ENCODE peak calls at places on chromosomes 3 and 15, in five cellular contexts. K, I, B, Y and X are unnamed samples.

GRCh38 chr3:12831582-12831866 is 9.8 kb downstream of the RPL32 start:
- DNase-seq in B (no peak), I (no peak), Y (no peak), K (no peak), X (no peak)

GRCh38 chr15:98753726-98754125 is 105.4 kb downstream of the IGF1R start:
- DNase-seq in B (no peak), Y (no peak), I (no peak), K (no peak), X (no peak)

GRCh38 chr3:54822206-54822605 is 105.7 kb downstream of the LRTM1 start:
- DNase-seq in Y (no peak), I (peak), B (no peak), K (peak), X (no peak)

GRCh38 chr15:90425726-90426346 is 37.8 kb downstream of the IQGAP1 start:
- DNase-seq in Y (no peak), B (no peak), K (no peak), I (no peak), X (no peak)

GRCh38 chr3:11565932-11566331 is 77.8 kb downstream of the VGLL4 start:
- DNase-seq in Y (no peak), K (no peak), B (no peak), I (no peak), X (no peak)

GRCh38 chr3:10622456-10622855 is 117.1 kb upstream of the ATP2B2 start:
- DNase-seq in B (no peak), Y (no peak), I (no peak), K (peak), X (no peak)

GRCh38 chr15:66901336-66902100 is 163.9 kb upstream of the SMAD3 start:
- DNase-seq in Y (no peak), B (no peak), K (peak), I (no peak), X (no peak)

GRCh38 chr3:183937601-183938286 is 53.1 kb upstream of the PARL start:
- DNase-seq in Y (no peak), I (no peak), B (no peak), K (no peak), X (no peak)

GRCh38 chr3:170357920-170358854 is 672 bp downstream of the SKIL start:
- DNase-seq in K (peak), Y (peak), B (peak), I (peak), X (peak)

GRCh38 chr3:53022647-53023046 is 23.2 kb downstream of the SFMBT1 start:
- DNase-seq in B (no peak), K (no peak), I (no peak), Y (no peak), X (no peak)

GRCh38 chr15:80474751-80475295 is 70.6 kb downstream of the ARNT2 start:
- DNase-seq in Y (no peak), K (no peak), B (no peak), I (no peak), X (no peak)

GRCh38 chr3:100954990-100955389 is 38.2 kb downstream of the ABI3BP start:
- DNase-seq in B (no peak), I (no peak), Y (no peak), K (peak), X (no peak)

GRCh38 chr15:88015228-88015860 is 241.2 kb downstream of the NTRK3 start:
- DNase-seq in Y (no peak), I (no peak), B (peak), K (no peak), X (no peak)

GRCh38 chr15:96495386-96495785 is 164.9 kb downstream of the NR2F2 start:
- DNase-seq in K (no peak), I (no peak), B (no peak), Y (no peak), X (no peak)

GRCh38 chr3:169149349-169149890 is 514.1 kb downstream of the MECOM start:
- DNase-seq in K (peak), Y (peak), B (peak), I (peak), X (peak)

GRCh38 chr3:38723569-38724391 is 74.3 kb upstream of the SCN5A start:
- DNase-seq in K (no peak), I (no peak), B (peak), Y (no peak), X (no peak)

GRCh38 chr3:73622135-73622534 is 2.6 kb downstream of the PDZRN3 start:
- DNase-seq in I (no peak), Y (peak), B (peak), K (no peak), X (no peak)

GRCh38 chr3:133851266-133851906 is 44.3 kb downstream of the RAB6B start:
- DNase-seq in I (no peak), K (no peak), B (no peak), Y (no peak), X (no peak)